ENCODE peak calls at places on chromosome 7, in nine cellular contexts. One of them, this sample, is unnamed.

GRCh38 chr7:154720016-154720415 is 282.9 kb downstream of the PAXIP1 start:
- DNase-seq in HFF-Myc: no peak
- DNase-seq in NCI-H2171 treated with DMSO at 0.1 percent for 48 hours: no peak
- DNase-seq in EL: no peak
- DNase-seq in Caco-2: no peak
- DNase-seq in effector CD4-positive, alpha-beta T cell: no peak
- DNase-seq in ACHN: no peak
- DNase-seq in pancreas: no peak
- DNase-seq in activated CD8-positive, alpha-beta memory T cell treated with anti-CD3 and anti-CD28 coated beads, Interleukin-2, amount 50 U/mL, for 4 hours: no peak
- DNase-seq in this sample: no peak

GRCh38 chr7:51455948-51456347 is 139.3 kb upstream of the COBL start:
- DNase-seq in HFF-Myc: no peak
- DNase-seq in NCI-H2171 treated with DMSO at 0.1 percent for 48 hours: peak
- DNase-seq in EL: no peak
- DNase-seq in Caco-2: no peak
- DNase-seq in effector CD4-positive, alpha-beta T cell: no peak
- DNase-seq in ACHN: no peak
- DNase-seq in pancreas: no peak
- DNase-seq in activated CD8-positive, alpha-beta memory T cell treated with anti-CD3 and anti-CD28 coated beads, Interleukin-2, amount 50 U/mL, for 4 hours: no peak
- DNase-seq in this sample: no peak

GRCh38 chr7:94223375-94224084 is 171.2 kb upstream of the COL1A2 start:
- DNase-seq in HFF-Myc: peak
- DNase-seq in NCI-H2171 treated with DMSO at 0.1 percent for 48 hours: peak
- DNase-seq in EL: peak
- DNase-seq in Caco-2: peak
- DNase-seq in effector CD4-positive, alpha-beta T cell: no peak
- DNase-seq in ACHN: peak
- DNase-seq in pancreas: no peak
- DNase-seq in activated CD8-positive, alpha-beta memory T cell treated with anti-CD3 and anti-CD28 coated beads, Interleukin-2, amount 50 U/mL, for 4 hours: no peak
- DNase-seq in this sample: no peak

GRCh38 chr7:102068846-102069245 is 217.8 kb upstream of the SH2B2 start:
- DNase-seq in HFF-Myc: no peak
- DNase-seq in NCI-H2171 treated with DMSO at 0.1 percent for 48 hours: no peak
- DNase-seq in EL: no peak
- DNase-seq in Caco-2: peak
- DNase-seq in effector CD4-positive, alpha-beta T cell: no peak
- DNase-seq in ACHN: no peak
- DNase-seq in pancreas: no peak
- DNase-seq in activated CD8-positive, alpha-beta memory T cell treated with anti-CD3 and anti-CD28 coated beads, Interleukin-2, amount 50 U/mL, for 4 hours: no peak
- DNase-seq in this sample: no peak

GRCh38 chr7:102872460-102872859 is 40.3 kb upstream of the LRRC17 start:
- DNase-seq in HFF-Myc: peak
- DNase-seq in NCI-H2171 treated with DMSO at 0.1 percent for 48 hours: no peak
- DNase-seq in EL: peak
- DNase-seq in Caco-2: no peak
- DNase-seq in effector CD4-positive, alpha-beta T cell: no peak
- DNase-seq in ACHN: peak
- DNase-seq in pancreas: no peak
- DNase-seq in activated CD8-positive, alpha-beta memory T cell treated with anti-CD3 and anti-CD28 coated beads, Interleukin-2, amount 50 U/mL, for 4 hours: no peak
- DNase-seq in this sample: no peak

GRCh38 chr7:112868609-112869008 is 78.4 kb upstream of the TMEM168 start:
- DNase-seq in HFF-Myc: no peak
- DNase-seq in NCI-H2171 treated with DMSO at 0.1 percent for 48 hours: no peak
- DNase-seq in EL: no peak
- DNase-seq in Caco-2: no peak
- DNase-seq in effector CD4-positive, alpha-beta T cell: no peak
- DNase-seq in ACHN: no peak
- DNase-seq in pancreas: no peak
- DNase-seq in activated CD8-positive, alpha-beta memory T cell treated with anti-CD3 and anti-CD28 coated beads, Interleukin-2, amount 50 U/mL, for 4 hours: no peak
- DNase-seq in this sample: no peak

GRCh38 chr7:108149119-108149518 is 19.0 kb upstream of the LAMB4 start:
- DNase-seq in HFF-Myc: no peak
- DNase-seq in NCI-H2171 treated with DMSO at 0.1 percent for 48 hours: no peak
- DNase-seq in EL: no peak
- DNase-seq in Caco-2: no peak
- DNase-seq in effector CD4-positive, alpha-beta T cell: no peak
- DNase-seq in ACHN: no peak
- DNase-seq in pancreas: no peak
- DNase-seq in activated CD8-positive, alpha-beta memory T cell treated with anti-CD3 and anti-CD28 coated beads, Interleukin-2, amount 50 U/mL, for 4 hours: no peak
- DNase-seq in this sample: no peak

GRCh38 chr7:879093-879492 is 2.7 kb downstream of the GET4 start:
- DNase-seq in HFF-Myc: no peak
- DNase-seq in NCI-H2171 treated with DMSO at 0.1 percent for 48 hours: no peak
- DNase-seq in EL: no peak
- DNase-seq in Caco-2: no peak
- DNase-seq in effector CD4-positive, alpha-beta T cell: no peak
- DNase-seq in ACHN: no peak
- DNase-seq in pancreas: peak
- DNase-seq in activated CD8-positive, alpha-beta memory T cell treated with anti-CD3 and anti-CD28 coated beads, Interleukin-2, amount 50 U/mL, for 4 hours: no peak
- DNase-seq in this sample: no peak

GRCh38 chr7:69664433-69664832 is 66.2 kb downstream of the AUTS2 start:
- DNase-seq in HFF-Myc: no peak
- DNase-seq in NCI-H2171 treated with DMSO at 0.1 percent for 48 hours: peak
- DNase-seq in EL: no peak
- DNase-seq in Caco-2: no peak
- DNase-seq in effector CD4-positive, alpha-beta T cell: no peak
- DNase-seq in ACHN: no peak
- DNase-seq in pancreas: no peak
- DNase-seq in activated CD8-positive, alpha-beta memory T cell treated with anti-CD3 and anti-CD28 coated beads, Interleukin-2, amount 50 U/mL, for 4 hours: no peak
- DNase-seq in this sample: no peak

GRCh38 chr7:28375729-28376128 is 36.6 kb upstream of the CREB5 start:
- DNase-seq in HFF-Myc: no peak
- DNase-seq in NCI-H2171 treated with DMSO at 0.1 percent for 48 hours: no peak
- DNase-seq in EL: no peak
- DNase-seq in Caco-2: no peak
- DNase-seq in effector CD4-positive, alpha-beta T cell: no peak
- DNase-seq in ACHN: no peak
- DNase-seq in pancreas: no peak
- DNase-seq in activated CD8-positive, alpha-beta memory T cell treated with anti-CD3 and anti-CD28 coated beads, Interleukin-2, amount 50 U/mL, for 4 hours: no peak
- DNase-seq in this sample: no peak

GRCh38 chr7:93920496-93921189 is 892 bp upstream of the GNG11 start:
- DNase-seq in HFF-Myc: no peak
- DNase-seq in NCI-H2171 treated with DMSO at 0.1 percent for 48 hours: no peak
- DNase-seq in EL: peak
- DNase-seq in Caco-2: no peak
- DNase-seq in effector CD4-positive, alpha-beta T cell: no peak
- DNase-seq in ACHN: peak
- DNase-seq in pancreas: no peak
- DNase-seq in activated CD8-positive, alpha-beta memory T cell treated with anti-CD3 and anti-CD28 coated beads, Interleukin-2, amount 50 U/mL, for 4 hours: no peak
- DNase-seq in this sample: no peak

GRCh38 chr7:27764109-27764508 is 24.1 kb downstream of the TAX1BP1 start:
- DNase-seq in HFF-Myc: no peak
- DNase-seq in NCI-H2171 treated with DMSO at 0.1 percent for 48 hours: no peak
- DNase-seq in EL: no peak
- DNase-seq in Caco-2: no peak
- DNase-seq in effector CD4-positive, alpha-beta T cell: no peak
- DNase-seq in ACHN: no peak
- DNase-seq in pancreas: no peak
- DNase-seq in activated CD8-positive, alpha-beta memory T cell treated with anti-CD3 and anti-CD28 coated beads, Interleukin-2, amount 50 U/mL, for 4 hours: no peak
- DNase-seq in this sample: no peak

GRCh38 chr7:27123021-27123476 is 7.5 kb downstream of the HOXA4 start:
- DNase-seq in HFF-Myc: no peak
- DNase-seq in NCI-H2171 treated with DMSO at 0.1 percent for 48 hours: no peak
- DNase-seq in EL: no peak
- DNase-seq in Caco-2: no peak
- DNase-seq in effector CD4-positive, alpha-beta T cell: no peak
- DNase-seq in ACHN: peak
- DNase-seq in pancreas: no peak
- DNase-seq in activated CD8-positive, alpha-beta memory T cell treated with anti-CD3 and anti-CD28 coated beads, Interleukin-2, amount 50 U/mL, for 4 hours: no peak
- DNase-seq in this sample: no peak

GRCh38 chr7:93902777-93903423 is 3.5 kb upstream of the GNGT1 start:
- DNase-seq in HFF-Myc: no peak
- DNase-seq in NCI-H2171 treated with DMSO at 0.1 percent for 48 hours: peak
- DNase-seq in EL: peak
- DNase-seq in Caco-2: no peak
- DNase-seq in effector CD4-positive, alpha-beta T cell: no peak
- DNase-seq in ACHN: peak
- DNase-seq in pancreas: no peak
- DNase-seq in activated CD8-positive, alpha-beta memory T cell treated with anti-CD3 and anti-CD28 coated beads, Interleukin-2, amount 50 U/mL, for 4 hours: no peak
- DNase-seq in this sample: no peak

GRCh38 chr7:1505731-1506550 is 1.8 kb upstream of the INTS1 start:
- DNase-seq in HFF-Myc: no peak
- DNase-seq in NCI-H2171 treated with DMSO at 0.1 percent for 48 hours: peak
- DNase-seq in EL: no peak
- DNase-seq in Caco-2: no peak
- DNase-seq in effector CD4-positive, alpha-beta T cell: no peak
- DNase-seq in ACHN: no peak
- DNase-seq in pancreas: peak
- DNase-seq in activated CD8-positive, alpha-beta memory T cell treated with anti-CD3 and anti-CD28 coated beads, Interleukin-2, amount 50 U/mL, for 4 hours: no peak
- DNase-seq in this sample: peak

This sample was measured in mucosa of descending colon.